ENCODE peak calls at places on chromosome 11, in six cellular contexts. K is retinal pigment epithelial cell; W is stimulated activated CD4-positive, alpha-beta T cell treated with anti-CD3 and anti-CD28 coated beads, Interleukin-1b, Interleukin-23, amount 100 ng/mL, for 1 hour; Q is NCI-H146; N is stimulated activated naive CD8-positive, alpha-beta T cell treated with anti-CD3 and anti-CD28 coated beads, Interleukin-15, Interleukin-2, amounts not matched to agents 100 U/mL and 50 U/mL, for 24 hours; B is adrenal gland. S is an unnamed sample.

GRCh38 chr11:68379216-68379615 is 66.8 kb downstream of the LRP5 start:
- DNase-seq in K (no peak), W (no peak), Q (no peak), N (no peak), B (no peak), S (no peak)

GRCh38 chr11:28400236-28401100 is 292.3 kb downstream of the METTL15 start:
- DNase-seq in K (peak; percentile 94), W (no peak), Q (no peak), N (no peak), B (no peak), S (no peak)

GRCh38 chr11:66335531-66336233 is 552 bp downstream of the RIN1 start:
- DNase-seq in K (no peak), W (no peak), Q (peak; percentile 17), N (no peak), B (peak; percentile 35), S (peak; percentile 44)

GRCh38 chr11:94727766-94728165 is 40.4 kb upstream of the AMOTL1 start:
- DNase-seq in K (no peak), W (no peak), Q (no peak), N (no peak), B (no peak), S (no peak)

GRCh38 chr11:64489831-64490441 is 101.1 kb upstream of the SLC22A12 start:
- DNase-seq in K (no peak), W (no peak), Q (peak; percentile 39), N (peak; percentile 69), B (peak; percentile 66), S (peak; percentile 23)

GRCh38 chr11:16989554-16989953 is 24.7 kb downstream of the PLEKHA7 start:
- DNase-seq in K (no peak), W (no peak), Q (peak; percentile 71), N (no peak), B (no peak), S (no peak)

GRCh38 chr11:38718049-38718448 is 2120.0 kb upstream of the RAG2 start:
- DNase-seq in K (peak; percentile 54), W (no peak), Q (no peak), N (no peak), B (no peak), S (no peak)

GRCh38 chr11:133608496-133608895 is 76.2 kb upstream of the OPCML start:
- DNase-seq in K (no peak), W (no peak), Q (no peak), N (no peak), B (no peak), S (no peak)

GRCh38 chr11:113618360-113618759 is 87.7 kb downstream of the TMPRSS5 start:
- DNase-seq in K (peak; percentile 22), W (no peak), Q (no peak), N (no peak), B (no peak), S (peak; percentile 16)

GRCh38 chr11:351411-351810 is 17.9 kb upstream of the B4GALNT4 start:
- DNase-seq in K (no peak), W (no peak), Q (no peak), N (no peak), B (no peak), S (peak; percentile 25)

GRCh38 chr11:10838083-10838482 is 19.8 kb downstream of the ZBED5 start:
- DNase-seq in K (no peak), W (no peak), Q (no peak), N (no peak), B (no peak), S (no peak)

GRCh38 chr11:76095891-76096290 is 110.4 kb downstream of the WNT11 start:
- DNase-seq in K (no peak), W (no peak), Q (no peak), N (no peak), B (no peak), S (no peak)

GRCh38 chr11:86800076-86800955 is at the start of gene PRSS23:
- DNase-seq in K (no peak), W (no peak), Q (peak; percentile 67), N (peak; percentile 50), B (peak; percentile 74), S (peak; percentile 76)

GRCh38 chr11:36092314-36093030 is 148.6 kb downstream of the LDLRAD3 start:
- DNase-seq in K (no peak), W (no peak), Q (no peak), N (no peak), B (no peak), S (no peak)

GRCh38 chr11:128757235-128757711 is 63.4 kb downstream of the FLI1 start:
- DNase-seq in K (no peak), W (peak; percentile 27), Q (peak; percentile 47), N (peak; percentile 67), B (no peak), S (no peak)

S was measured in uterus.